ENCODE peak calls at places on chromosomes 1 and 21, in nine cellular contexts. M, O, Q, E, I, J, N, L and B are unnamed samples.

GRCh38 chr1:58545591-58546519 is 671 bp downstream of the OMA1 start:
- DNase-seq in M (peak; percentile 75), O (peak; percentile 81), Q (peak; percentile 73), E (peak; percentile 82), I (peak; percentile 45), J (peak; percentile 54), N (peak; percentile 58), L (peak; percentile 32), B (peak; percentile 21)

GRCh38 chr1:183147735-183148134 is 38.3 kb upstream of the LAMC2 start:
- DNase-seq in M (no peak), O (no peak), Q (no peak), E (no peak), I (no peak), J (no peak), N (no peak), L (no peak), B (no peak)

GRCh38 chr1:41160498-41161110 is 81.5 kb downstream of the SCMH1 start:
- DNase-seq in M (no peak), O (no peak), Q (no peak), E (no peak), I (no peak), J (no peak), N (no peak), L (no peak), B (no peak)

GRCh38 chr1:236468625-236469024 is 55.2 kb upstream of the LGALS8 start:
- DNase-seq in M (no peak), O (no peak), Q (peak; percentile 17), E (no peak), I (no peak), J (no peak), N (no peak), L (no peak), B (no peak)

GRCh38 chr1:169250022-169250421 is 117.6 kb downstream of the NME7 start:
- DNase-seq in M (no peak), O (no peak), Q (no peak), E (peak; percentile 53), I (no peak), J (no peak), N (no peak), L (no peak), B (no peak)

GRCh38 chr1:46302091-46303037 is 1.1 kb downstream of the LRRC41 start:
- DNase-seq in M (peak; percentile 18), O (peak; percentile 57), Q (peak; percentile 72), E (no peak), I (no peak), J (no peak), N (peak; percentile 47), L (no peak), B (peak; percentile 53)

GRCh38 chr1:51574796-51575195 is 42.1 kb upstream of the OSBPL9 start:
- DNase-seq in M (no peak), O (no peak), Q (no peak), E (no peak), I (no peak), J (no peak), N (no peak), L (no peak), B (no peak)

GRCh38 chr1:204377800-204378608 is 18.3 kb upstream of the PLEKHA6 start:
- DNase-seq in M (peak; percentile 28), O (no peak), Q (peak; percentile 83), E (peak; percentile 33), I (no peak), J (no peak), N (no peak), L (no peak), B (peak; percentile 48)

GRCh38 chr1:168688679-168689657 is 40.0 kb downstream of the DPT start:
- DNase-seq in M (no peak), O (no peak), Q (no peak), E (no peak), I (no peak), J (no peak), N (no peak), L (no peak), B (no peak)

GRCh38 chr1:108896160-108897150 is 19.7 kb downstream of the GPSM2 start:
- DNase-seq in M (no peak), O (no peak), Q (peak; percentile 62), E (peak; percentile 41), I (no peak), J (no peak), N (no peak), L (no peak), B (no peak)

GRCh38 chr1:211547710-211548109 is 31.3 kb downstream of the SLC30A1 start:
- DNase-seq in M (no peak), O (no peak), Q (no peak), E (no peak), I (no peak), J (no peak), N (no peak), L (no peak), B (no peak)

GRCh38 chr1:41653574-41653973 is 169.1 kb upstream of the EDN2 start:
- DNase-seq in M (no peak), O (no peak), Q (no peak), E (no peak), I (no peak), J (no peak), N (no peak), L (no peak), B (no peak)

GRCh38 chr1:27166351-27166802 is 11.5 kb upstream of the SLC9A1 start:
- DNase-seq in M (no peak), O (peak; percentile 48), Q (no peak), E (peak; percentile 76), I (no peak), J (no peak), N (no peak), L (no peak), B (no peak)

GRCh38 chr1:233490488-233490887 is 123.4 kb upstream of the KCNK1 start:
- DNase-seq in M (no peak), O (no peak), Q (no peak), E (no peak), I (no peak), J (no peak), N (no peak), L (no peak), B (no peak)

GRCh38 chr1:208134491-208134890 is 109.7 kb downstream of the PLXNA2 start:
- DNase-seq in M (no peak), O (no peak), Q (peak; percentile 35), E (no peak), I (no peak), J (no peak), N (no peak), L (no peak), B (no peak)

GRCh38 chr1:21552715-21553114 is 43.5 kb downstream of the ALPL start:
- DNase-seq in M (no peak), O (peak; percentile 98), Q (no peak), E (peak; percentile 90), I (no peak), J (no peak), N (no peak), L (peak; percentile 92), B (no peak)

GRCh38 chr1:243693764-243694163 is 156.3 kb downstream of the AKT3 start:
- DNase-seq in M (no peak), O (no peak), Q (no peak), E (no peak), I (no peak), J (no peak), N (no peak), L (no peak), B (no peak)

GRCh38 chr1:119816407-119816806 is 5.1 kb upstream of the REG4 start:
- DNase-seq in M (no peak), O (no peak), Q (no peak), E (peak; percentile 58), I (no peak), J (no peak), N (no peak), L (no peak), B (no peak)

GRCh38 chr1:92599184-92599583 is 112.5 kb upstream of the GFI1 start:
- DNase-seq in M (no peak), O (peak; percentile 71), Q (peak; percentile 18), E (peak; percentile 18), I (no peak), J (no peak), N (no peak), L (no peak), B (peak; percentile 6)

GRCh38 chr21:46317710-46318463 is 5.8 kb downstream of the C21orf58 start:
- DNase-seq in M (no peak), O (no peak), Q (peak; percentile 54), E (no peak), I (no peak), J (no peak), N (no peak), L (no peak), B (no peak)

GRCh38 chr1:216686860-216687545 is 36.2 kb downstream of the ESRRG start:
- DNase-seq in M (no peak), O (peak; percentile 1), Q (peak; percentile 32), E (peak; percentile 43), I (no peak), J (no peak), N (peak; percentile 15), L (no peak), B (no peak)

GRCh38 chr1:210336362-210336761 is 7.7 kb downstream of the HHAT start:
- DNase-seq in M (no peak), O (no peak), Q (no peak), E (no peak), I (no peak), J (no peak), N (no peak), L (no peak), B (no peak)

GRCh38 chr1:224879404-224879803 is 50.1 kb upstream of the DNAH14 start:
- DNase-seq in M (no peak), O (peak; percentile 74), Q (no peak), E (peak; percentile 44), I (no peak), J (no peak), N (no peak), L (peak; percentile 51), B (no peak)

GRCh38 chr1:15803380-15803779 is 4.1 kb downstream of the UQCRHL start:
- DNase-seq in M (no peak), O (peak; percentile 43), Q (peak; percentile 82), E (peak; percentile 41), I (no peak), J (no peak), N (no peak), L (no peak), B (no peak)

GRCh38 chr1:165143437-165144065 is 213.0 kb downstream of the LMX1A start:
- DNase-seq in M (no peak), O (no peak), Q (peak; percentile 62), E (peak; percentile 10), I (no peak), J (no peak), N (no peak), L (no peak), B (no peak)

GRCh38 chr1:65264197-65264929 is 45.0 kb upstream of the DNAJC6 start:
- DNase-seq in M (no peak), O (peak; percentile 81), Q (peak; percentile 88), E (peak; percentile 86), I (no peak), J (no peak), N (peak; percentile 71), L (peak; percentile 49), B (no peak)

GRCh38 chr1:220544901-220545303 is 17.0 kb downstream of the MARK1 start:
- DNase-seq in M (no peak), O (no peak), Q (peak; percentile 67), E (peak; percentile 5), I (no peak), J (no peak), N (no peak), L (no peak), B (no peak)

GRCh38 chr21:37338671-37339526 is 27.7 kb upstream of the DYRK1A start:
- DNase-seq in M (no peak), O (peak; percentile 97), Q (no peak), E (peak; percentile 100), I (no peak), J (no peak), N (no peak), L (peak; percentile 94), B (peak; percentile 18)

GRCh38 chr1:109079240-109079622 is 3.4 kb upstream of the TAF13 start:
- DNase-seq in M (no peak), O (no peak), Q (no peak), E (no peak), I (no peak), J (no peak), N (no peak), L (no peak), B (no peak)

GRCh38 chr1:15943515-15944307 is 32.2 kb downstream of the ZBTB17 start:
- DNase-seq in M (no peak), O (no peak), Q (no peak), E (no peak), I (no peak), J (no peak), N (no peak), L (no peak), B (no peak)

GRCh38 chr1:10082785-10083479 is 50.2 kb downstream of the UBE4B start:
- DNase-seq in M (no peak), O (peak; percentile 38), Q (no peak), E (peak; percentile 53), I (no peak), J (no peak), N (no peak), L (peak; percentile 51), B (no peak)